ENCODE peak calls at places on chromosome 4, in four cellular contexts. One of them, this sample, is unnamed.

GRCh38 chr4:145097331-145097820 is 620 bp downstream of the ANAPC10 start:
- DNase-seq in activated naive CD4-positive, alpha-beta T cell treated with Interleukin-2 at 50 U/mL for 16 hours: no peak
- DNase-seq in stimulated activated CD4-positive, alpha-beta T cell treated with anti-CD3 and anti-CD28 coated beads, Interleukin-1b, Interleukin-23, amount 100 ng/mL, for 1 hour: no peak
- DNase-seq in activated effector memory CD4-positive, alpha-beta T cell treated with anti-CD3 and anti-CD28 coated beads, Interleukin-2, amount 50 U/mL, for 16 hours: no peak
- DNase-seq in this sample: no peak

GRCh38 chr4:35710343-35710742 is 534.0 kb downstream of the ARAP2 start:
- DNase-seq in stimulated activated CD4-positive, alpha-beta T cell treated with anti-CD3 and anti-CD28 coated beads, Interleukin-1b, Interleukin-23, amount 100 ng/mL, for 1 hour: no peak
- DNase-seq in activated effector memory CD4-positive, alpha-beta T cell treated with anti-CD3 and anti-CD28 coated beads, Interleukin-2, amount 50 U/mL, for 16 hours: no peak
- DNase-seq in activated naive CD4-positive, alpha-beta T cell treated with Interleukin-2 at 50 U/mL for 16 hours: no peak
- DNase-seq in this sample: no peak

GRCh38 chr4:20995591-20995990 is 295.3 kb downstream of the PACRGL start:
- DNase-seq in activated effector memory CD4-positive, alpha-beta T cell treated with anti-CD3 and anti-CD28 coated beads, Interleukin-2, amount 50 U/mL, for 16 hours: no peak
- DNase-seq in stimulated activated CD4-positive, alpha-beta T cell treated with anti-CD3 and anti-CD28 coated beads, Interleukin-1b, Interleukin-23, amount 100 ng/mL, for 1 hour: no peak
- DNase-seq in activated naive CD4-positive, alpha-beta T cell treated with Interleukin-2 at 50 U/mL for 16 hours: no peak
- DNase-seq in this sample: no peak

GRCh38 chr4:1976416-1977352 is 32.1 kb downstream of the NELFA start:
- DNase-seq in stimulated activated CD4-positive, alpha-beta T cell treated with anti-CD3 and anti-CD28 coated beads, Interleukin-1b, Interleukin-23, amount 100 ng/mL, for 1 hour: no peak
- DNase-seq in activated effector memory CD4-positive, alpha-beta T cell treated with anti-CD3 and anti-CD28 coated beads, Interleukin-2, amount 50 U/mL, for 16 hours: peak
- DNase-seq in activated naive CD4-positive, alpha-beta T cell treated with Interleukin-2 at 50 U/mL for 16 hours: no peak
- DNase-seq in this sample: no peak

GRCh38 chr4:87126056-87126455 is 94.4 kb downstream of the KLHL8 start:
- DNase-seq in activated effector memory CD4-positive, alpha-beta T cell treated with anti-CD3 and anti-CD28 coated beads, Interleukin-2, amount 50 U/mL, for 16 hours: no peak
- DNase-seq in activated naive CD4-positive, alpha-beta T cell treated with Interleukin-2 at 50 U/mL for 16 hours: no peak
- DNase-seq in stimulated activated CD4-positive, alpha-beta T cell treated with anti-CD3 and anti-CD28 coated beads, Interleukin-1b, Interleukin-23, amount 100 ng/mL, for 1 hour: no peak
- DNase-seq in this sample: no peak

GRCh38 chr4:173478136-173478860 is 51.7 kb downstream of the HAND2 start:
- DNase-seq in activated naive CD4-positive, alpha-beta T cell treated with Interleukin-2 at 50 U/mL for 16 hours: no peak
- DNase-seq in stimulated activated CD4-positive, alpha-beta T cell treated with anti-CD3 and anti-CD28 coated beads, Interleukin-1b, Interleukin-23, amount 100 ng/mL, for 1 hour: no peak
- DNase-seq in activated effector memory CD4-positive, alpha-beta T cell treated with anti-CD3 and anti-CD28 coated beads, Interleukin-2, amount 50 U/mL, for 16 hours: no peak
- DNase-seq in this sample: no peak

GRCh38 chr4:11471613-11472012 is 42.9 kb upstream of the HS3ST1 start:
- DNase-seq in activated naive CD4-positive, alpha-beta T cell treated with Interleukin-2 at 50 U/mL for 16 hours: peak
- DNase-seq in stimulated activated CD4-positive, alpha-beta T cell treated with anti-CD3 and anti-CD28 coated beads, Interleukin-1b, Interleukin-23, amount 100 ng/mL, for 1 hour: no peak
- DNase-seq in activated effector memory CD4-positive, alpha-beta T cell treated with anti-CD3 and anti-CD28 coated beads, Interleukin-2, amount 50 U/mL, for 16 hours: peak
- DNase-seq in this sample: peak

GRCh38 chr4:56786955-56787354 is 34.5 kb downstream of the SPINK2 start:
- DNase-seq in stimulated activated CD4-positive, alpha-beta T cell treated with anti-CD3 and anti-CD28 coated beads, Interleukin-1b, Interleukin-23, amount 100 ng/mL, for 1 hour: no peak
- DNase-seq in activated naive CD4-positive, alpha-beta T cell treated with Interleukin-2 at 50 U/mL for 16 hours: no peak
- DNase-seq in activated effector memory CD4-positive, alpha-beta T cell treated with anti-CD3 and anti-CD28 coated beads, Interleukin-2, amount 50 U/mL, for 16 hours: no peak
- DNase-seq in this sample: no peak

GRCh38 chr4:80611366-80611765 is 275.8 kb downstream of the CFAP299 start:
- DNase-seq in activated naive CD4-positive, alpha-beta T cell treated with Interleukin-2 at 50 U/mL for 16 hours: no peak
- DNase-seq in stimulated activated CD4-positive, alpha-beta T cell treated with anti-CD3 and anti-CD28 coated beads, Interleukin-1b, Interleukin-23, amount 100 ng/mL, for 1 hour: no peak
- DNase-seq in activated effector memory CD4-positive, alpha-beta T cell treated with anti-CD3 and anti-CD28 coated beads, Interleukin-2, amount 50 U/mL, for 16 hours: no peak
- DNase-seq in this sample: no peak

GRCh38 chr4:89823416-89823815 is 13.5 kb downstream of the SNCA start:
- DNase-seq in stimulated activated CD4-positive, alpha-beta T cell treated with anti-CD3 and anti-CD28 coated beads, Interleukin-1b, Interleukin-23, amount 100 ng/mL, for 1 hour: no peak
- DNase-seq in activated effector memory CD4-positive, alpha-beta T cell treated with anti-CD3 and anti-CD28 coated beads, Interleukin-2, amount 50 U/mL, for 16 hours: no peak
- DNase-seq in activated naive CD4-positive, alpha-beta T cell treated with Interleukin-2 at 50 U/mL for 16 hours: no peak
- DNase-seq in this sample: no peak

GRCh38 chr4:3074846-3075651 is 568 bp downstream of the HTT start:
- DNase-seq in activated naive CD4-positive, alpha-beta T cell treated with Interleukin-2 at 50 U/mL for 16 hours: peak
- DNase-seq in activated effector memory CD4-positive, alpha-beta T cell treated with anti-CD3 and anti-CD28 coated beads, Interleukin-2, amount 50 U/mL, for 16 hours: peak
- DNase-seq in stimulated activated CD4-positive, alpha-beta T cell treated with anti-CD3 and anti-CD28 coated beads, Interleukin-1b, Interleukin-23, amount 100 ng/mL, for 1 hour: peak
- DNase-seq in this sample: peak